ENCODE peak calls at places on chromosome 18, in four cellular contexts. R is GM12878, S is K562, V is HepG2. T is an unnamed sample.

GRCh38 chr18:56021136-56021813 is 433.3 kb upstream of the TCF4 start:
- DNase-seq in R (no peak), S (no peak), V (no peak), T (no peak)

GRCh38 chr18:77481541-77481940 is 231.9 kb downstream of the GALR1 start:
- DNase-seq in R (no peak), S (no peak), V (no peak), T (no peak)

GRCh38 chr18:58484989-58485962 is 143.6 kb downstream of the ALPK2 start:
- DNase-seq in R (no peak), S (no peak), V (no peak), T (peak; percentile 48)

GRCh38 chr18:48631851-48632250 is 93.0 kb downstream of the CTIF start:
- DNase-seq in R (no peak), S (no peak), V (no peak), T (no peak)

GRCh38 chr18:61322265-61322873 is 10.9 kb upstream of the CDH20 start:
- DNase-seq in R (no peak), S (peak; percentile 37), V (peak; percentile 42), T (peak; percentile 62)

GRCh38 chr18:63741769-63742168 is 33.4 kb upstream of the SERPINB7 start:
- DNase-seq in R (no peak), S (no peak), V (no peak), T (no peak)

GRCh38 chr18:13703899-13704298 is 22.5 kb downstream of the FAM210A start:
- DNase-seq in R (no peak), S (no peak), V (peak; percentile 13), T (no peak)

GRCh38 chr18:34764451-34764850 is 54.4 kb downstream of the DTNA start:
- DNase-seq in R (no peak), S (no peak), V (no peak), T (no peak)

GRCh38 chr18:57175550-57175949 is 28.7 kb downstream of the BOD1L2 start:
- DNase-seq in R (no peak), S (no peak), V (no peak), T (no peak)

GRCh38 chr18:46332956-46333355 is 228.8 kb downstream of the HAUS1 start:
- DNase-seq in R (no peak), S (no peak), V (no peak), T (peak; percentile 41)

GRCh38 chr18:34720220-34720619 is 10.1 kb downstream of the DTNA start:
- DNase-seq in R (no peak), S (no peak), V (no peak), T (no peak)

GRCh38 chr18:73544618-73545017 is 603.0 kb downstream of the FBXO15 start:
- DNase-seq in R (no peak), S (no peak), V (no peak), T (no peak)

GRCh38 chr18:13175754-13176210 is 42.8 kb upstream of the LDLRAD4 start:
- DNase-seq in R (peak; percentile 25), S (peak; percentile 5), V (peak; percentile 94), T (no peak)

GRCh38 chr18:39871976-39872375 is 2083.1 kb upstream of the PIK3C3 start:
- DNase-seq in R (no peak), S (no peak), V (no peak), T (no peak)

GRCh38 chr18:8982416-8983183 is 119.9 kb upstream of the NDUFV2 start:
- DNase-seq in R (no peak), S (peak; percentile 40), V (peak; percentile 60), T (peak; percentile 61)

GRCh38 chr18:11983592-11983991 is 2.3 kb downstream of the IMPA2 start:
- DNase-seq in R (no peak), S (no peak), V (peak; percentile 67), T (no peak)

GRCh38 chr18:74951165-74951760 is 257.7 kb downstream of the PTGR3 start:
- DNase-seq in R (peak; percentile 59), S (no peak), V (peak; percentile 32), T (no peak)

GRCh38 chr18:45540146-45540545 is 75.1 kb upstream of the SLC14A2 start:
- DNase-seq in R (no peak), S (no peak), V (no peak), T (no peak)

GRCh38 chr18:80029690-80030089 is 4.5 kb upstream of the RBFA start:
- DNase-seq in R (no peak), S (no peak), V (no peak), T (no peak)

GRCh38 chr18:80034068-80034851 is at the start of gene RBFA:
- DNase-seq in R (peak; percentile 94), S (peak; percentile 85), V (peak; percentile 88), T (peak; percentile 97)

GRCh38 chr18:80034852-80035406 is 695 bp downstream of the RBFA start:
- DNase-seq in R (no peak), S (no peak), V (no peak), T (no peak)

GRCh38 chr18:80035997-80036396 is 1.8 kb downstream of the RBFA start:
- DNase-seq in R (no peak), S (no peak), V (no peak), T (no peak)

DNA sequence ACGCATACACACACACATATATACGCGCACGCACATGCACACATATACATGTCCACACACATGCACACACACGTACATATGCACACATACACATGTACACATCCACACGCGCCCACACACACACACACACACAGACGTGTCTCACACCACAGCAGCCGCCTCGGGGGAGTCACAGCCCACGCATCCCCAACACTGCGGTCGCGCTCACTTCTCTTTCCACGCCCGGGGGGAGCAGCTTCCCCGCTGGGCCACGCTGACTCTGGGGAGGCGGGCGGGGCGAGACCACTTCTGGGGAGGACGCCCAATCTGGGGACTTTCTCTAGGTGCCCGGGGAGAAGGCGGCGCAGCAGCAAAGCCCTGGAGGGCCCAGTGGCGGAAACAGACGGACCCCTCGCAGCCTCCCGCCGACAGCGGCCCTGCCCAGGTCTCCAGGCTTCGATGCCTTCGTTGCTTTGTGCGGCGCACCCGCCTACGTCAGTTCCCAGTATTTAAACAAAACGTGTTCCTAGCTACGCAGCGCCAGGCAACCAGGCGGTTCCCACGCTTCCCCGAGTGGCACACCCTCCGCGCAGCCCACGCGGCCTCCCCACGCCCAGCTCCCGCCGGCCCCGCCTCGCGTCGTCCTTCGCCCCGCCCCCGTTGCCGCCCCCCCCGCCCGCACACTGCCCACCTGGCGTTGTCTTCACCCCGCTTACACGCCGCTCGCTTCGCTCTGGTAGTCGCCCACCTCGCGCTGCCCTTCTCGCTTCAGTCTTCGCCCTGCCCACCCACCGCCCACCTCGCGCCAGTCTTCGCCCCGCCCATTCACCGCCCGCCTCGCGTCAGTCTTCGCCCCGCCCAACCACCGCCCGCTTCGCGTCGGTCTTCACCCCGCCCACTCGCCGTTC is 810 bp upstream of the RBFA start:
- DNase-seq in R (no peak), S (peak; percentile 33), V (no peak), T (no peak)
- TF ChIP-seq USF2 in R (no peak), S (no peak), V (no peak), T (no peak)

GRCh38 chr18:62554083-62554815 is 31.4 kb downstream of the ZCCHC2 start:
- DNase-seq in R (no peak), S (no peak), V (no peak), T (no peak)
- TF ChIP-seq ZBTB33 in R (no peak), S (no peak), V (no peak), T (no peak)

GRCh38 chr18:59694824-59695223 is 2.4 kb downstream of the CCBE1 start:
- DNase-seq in R (no peak), S (no peak), V (no peak), T (no peak)

GRCh38 chr18:59695551-59695950 is 1.7 kb downstream of the CCBE1 start:
- DNase-seq in R (no peak), S (no peak), V (no peak), T (no peak)

GRCh38 chr18:59697236-59697932 is at the start of gene CCBE1:
- DNase-seq in R (no peak), S (peak; percentile 63), V (no peak), T (peak; percentile 70)

GRCh38 chr18:59699061-59699460 is 1.8 kb upstream of the CCBE1 start:
- DNase-seq in R (no peak), S (no peak), V (no peak), T (no peak)

GRCh38 chr18:59696311-59697235 is 650 bp downstream of the CCBE1 start:
- DNase-seq in R (no peak), S (no peak), V (no peak), T (no peak)
- TF ChIP-seq USF2 in R (no peak), S (no peak), V (no peak), T (no peak)

GRCh38 chr18:37252854-37253396 is 312.7 kb downstream of the CELF4 start:
- DNase-seq in R (no peak), S (no peak), V (no peak), T (no peak)
- TF ChIP-seq ZBTB33 in R (no peak), S (no peak), V (no peak), T (no peak)

GRCh38 chr18:52340466-52341378 is 725 bp downstream of the DCC start:
- DNase-seq in R (no peak), S (no peak), V (no peak), T (no peak)

GRCh38 chr18:52337286-52337685 is 2.7 kb upstream of the DCC start:
- DNase-seq in R (no peak), S (no peak), V (no peak), T (no peak)

GRCh38 chr18:52341617-52342381 is 1.8 kb downstream of the DCC start:
- DNase-seq in R (no peak), S (no peak), V (no peak), T (peak; percentile 50)

GRCh38 chr18:52343138-52343537 is 3.1 kb downstream of the DCC start:
- DNase-seq in R (no peak), S (no peak), V (no peak), T (peak; percentile 30)

DNA sequence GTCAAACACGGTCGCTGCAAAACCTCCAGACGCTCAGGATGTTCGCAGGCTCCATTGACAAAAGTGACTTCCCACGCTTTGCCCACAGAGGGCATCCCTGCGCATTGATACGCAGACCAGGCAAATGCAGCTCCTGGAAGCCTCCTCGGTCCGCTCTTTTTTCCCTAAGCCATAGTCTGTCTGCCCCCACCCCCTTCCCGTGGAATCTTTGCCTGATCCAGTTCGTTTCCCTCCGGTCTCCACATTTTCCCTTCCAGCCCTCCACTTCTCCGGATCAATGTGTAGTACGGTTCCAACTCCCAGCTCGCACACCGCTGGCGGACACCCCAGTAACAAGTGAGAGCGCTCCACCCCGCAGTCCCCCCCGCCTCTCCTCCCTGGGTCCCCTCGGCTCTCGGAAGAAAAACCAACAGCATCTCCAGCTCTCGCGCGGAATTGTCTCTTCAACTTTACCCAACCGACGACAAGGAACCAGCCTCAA is at the start of gene DCC:
- DNase-seq in R (no peak), S (no peak), V (peak; percentile 2), T (peak; percentile 68)
- TF ChIP-seq USF2 in R (no peak), S (no peak), V (no peak), T (no peak)